ENCODE peak calls at places on chromosomes 1 and 21, in six cellular contexts. A is ovary, D is suprapubic skin, J is transverse colon, Z is sigmoid colon, N is stomach. I is an unnamed sample.

GRCh38 chr1:9842073-9842711 is 18.4 kb upstream of the CLSTN1 start:
- DNase-seq in A (no peak), D (peak), J (no peak), Z (no peak), N (no peak), I (no peak)

GRCh38 chr1:210085359-210085758 is 147.2 kb upstream of the SERTAD4 start:
- DNase-seq in A (no peak), D (no peak), J (no peak), Z (no peak), N (no peak), I (no peak)

GRCh38 chr21:35316933-35317332 is 267.8 kb upstream of the RUNX1 start:
- DNase-seq in A (no peak), D (no peak), J (no peak), Z (no peak), N (no peak), I (no peak)

GRCh38 chr1:229718177-229718576 is 92.1 kb downstream of the URB2 start:
- DNase-seq in A (no peak), D (no peak), J (no peak), Z (no peak), N (no peak), I (no peak)

GRCh38 chr1:53306168-53306567 is 21.7 kb downstream of the LRP8 start:
- DNase-seq in A (no peak), D (no peak), J (no peak), Z (no peak), N (no peak), I (no peak)

GRCh38 chr1:194730304-194730703 is 1543.9 kb upstream of the B3GALT2 start:
- DNase-seq in A (no peak), D (no peak), J (no peak), Z (no peak), N (no peak), I (no peak)

GRCh38 chr1:154730251-154730650 is 122.3 kb upstream of the ADAR start:
- DNase-seq in A (no peak), D (no peak), J (no peak), Z (no peak), N (no peak), I (no peak)

GRCh38 chr1:60228253-60228594 is 154.7 kb upstream of the C1orf87 start:
- DNase-seq in A (no peak), D (no peak), J (no peak), Z (no peak), N (no peak), I (no peak)

GRCh38 chr1:218499021-218499691 is 154.0 kb downstream of the TGFB2 start:
- DNase-seq in A (no peak), D (no peak), J (no peak), Z (no peak), N (no peak), I (no peak)

GRCh38 chr21:38264581-38264980 is 7.8 kb downstream of the KCNJ15 start:
- DNase-seq in A (no peak), D (no peak), J (no peak), Z (no peak), N (no peak), I (no peak)

GRCh38 chr1:246566808-246567154 is 525 bp downstream of the CNST start:
- DNase-seq in A (no peak), D (no peak), J (no peak), Z (no peak), N (no peak), I (no peak)

DNA sequence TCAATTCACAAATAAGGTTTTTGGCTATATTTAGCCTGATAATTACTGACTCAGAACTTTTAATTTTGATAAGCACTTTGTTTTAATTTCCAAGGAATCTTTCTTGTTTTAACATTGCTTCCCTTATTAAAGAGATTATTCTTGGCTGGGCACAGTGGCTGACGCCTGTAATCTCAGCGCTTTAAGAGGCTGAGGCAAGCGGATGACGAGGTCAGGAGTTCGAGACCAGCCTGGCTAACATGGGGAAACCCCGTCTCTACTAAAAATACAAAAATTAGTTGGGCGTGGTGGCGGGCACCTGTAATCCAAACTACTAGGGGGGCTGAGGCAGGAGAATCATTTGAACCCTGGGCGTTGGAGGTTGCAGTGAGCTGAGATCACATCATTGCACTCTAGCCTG is 13.8 kb downstream of the ALG14 start:
- DNase-seq in A (no peak), D (no peak), J (no peak), Z (no peak), N (no peak), I (no peak)
- TF ChIP-seq EP300 in A (no peak), D (no peak), J (no peak), Z (no peak), N (no peak), I (no peak)

DNA sequence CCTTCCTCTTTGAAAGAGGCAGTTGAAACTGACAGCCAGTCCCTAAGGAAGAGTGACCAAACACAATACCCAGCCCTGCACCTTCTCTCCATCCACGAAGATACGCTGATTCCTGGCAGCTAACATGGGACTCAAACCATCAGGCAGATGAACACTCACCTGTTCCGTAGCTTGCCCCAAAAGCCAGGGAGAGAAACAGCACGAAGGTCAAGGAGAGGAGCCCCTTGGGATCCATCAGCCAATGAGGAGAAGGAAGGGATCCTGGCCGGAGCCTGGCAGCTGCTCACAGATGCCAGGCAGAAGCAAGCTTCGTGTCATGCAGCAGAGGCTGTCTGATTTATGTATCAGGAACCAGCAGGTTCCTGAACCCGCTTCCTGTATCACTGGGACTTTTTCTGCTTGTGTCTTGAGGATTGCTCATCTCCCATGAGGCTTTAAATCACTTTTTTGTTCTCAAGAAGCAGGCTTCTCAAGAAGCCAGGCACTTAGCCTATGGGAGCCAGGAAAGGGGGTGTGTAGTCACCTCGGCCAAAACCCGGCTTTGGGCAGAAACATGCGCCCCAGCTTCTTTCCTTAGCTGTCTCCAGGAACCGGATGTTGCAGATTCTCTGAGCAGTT is at the start of gene SLAMF1:
- DNase-seq in A (no peak), D (no peak), J (peak), Z (no peak), N (no peak), I (no peak)
- H3K27ac ChIP-seq in A (no peak), D (no peak), J (peak), Z (no peak), N (peak), I (peak)

GRCh38 chr1:199698222-199698621 is 329.3 kb upstream of the NR5A2 start:
- DNase-seq in A (no peak), D (no peak), J (no peak), Z (no peak), N (no peak), I (no peak)

GRCh38 chr1:199704231-199704630 is 323.3 kb upstream of the NR5A2 start:
- DNase-seq in A (no peak), D (no peak), J (no peak), Z (no peak), N (no peak), I (no peak)

GRCh38 chr1:199700551-199700950 is 327.0 kb upstream of the NR5A2 start:
- DNase-seq in A (no peak), D (no peak), J (no peak), Z (no peak), N (no peak), I (no peak)

GRCh38 chr1:199705825-199706224 is 321.7 kb upstream of the NR5A2 start:
- DNase-seq in A (no peak), D (no peak), J (no peak), Z (no peak), N (no peak), I (no peak)

DNA sequence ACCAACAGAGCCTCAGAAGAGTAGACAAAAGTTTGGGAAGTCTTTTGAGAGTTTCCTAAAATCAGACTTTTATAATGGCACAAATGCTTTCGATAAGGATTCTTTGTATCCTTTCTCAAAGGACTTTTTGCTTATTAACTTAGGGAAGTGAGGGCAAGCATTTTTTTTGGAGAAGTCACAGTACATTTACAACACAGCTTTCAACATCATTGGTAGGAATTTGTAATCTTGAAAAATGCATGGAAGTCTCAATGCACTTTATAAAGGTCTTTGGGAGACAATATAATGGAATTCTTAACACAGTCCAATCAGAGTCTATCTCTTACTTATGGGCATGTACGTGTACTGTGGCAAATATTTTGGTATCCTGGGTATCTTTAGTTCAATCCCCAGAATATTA is 325.8 kb upstream of the NR5A2 start:
- DNase-seq in A (no peak), D (no peak), J (no peak), Z (no peak), N (no peak), I (no peak)
- TF ChIP-seq EP300 in A (no peak), D (no peak), J (no peak), Z (no peak), N (no peak), I (no peak)

DNA sequence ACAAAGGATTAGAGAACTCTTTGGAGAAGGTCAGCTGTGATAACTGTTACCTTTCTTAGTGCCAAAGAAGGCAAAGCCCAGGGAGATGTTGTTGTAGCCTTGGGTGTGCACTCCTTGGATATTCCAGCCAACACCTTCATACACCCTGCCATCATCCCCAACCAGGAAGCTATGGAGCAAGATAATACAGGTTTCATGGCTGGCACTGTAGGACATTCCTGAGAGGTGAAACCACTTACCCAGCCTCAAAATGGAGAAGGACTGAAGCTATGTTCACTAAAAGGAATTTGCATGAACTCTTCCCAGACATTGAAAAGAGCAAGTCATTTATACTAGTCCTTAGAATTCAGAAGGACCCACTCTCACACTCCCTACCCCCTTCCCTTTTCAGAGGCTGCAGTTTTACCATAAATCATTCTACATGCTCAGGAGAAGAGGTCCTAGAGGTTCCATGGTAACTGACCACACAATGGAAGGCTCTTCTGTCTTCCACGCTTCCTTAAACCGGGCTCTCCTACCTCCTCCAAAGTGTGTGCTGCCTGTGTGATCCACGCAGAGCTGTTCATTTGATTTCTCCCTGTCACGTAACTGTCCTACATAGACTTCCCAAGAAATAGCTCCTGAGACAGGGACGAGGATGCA is 5.5 kb downstream of the PGLYRP4 start:
- DNase-seq in A (no peak), D (no peak), J (no peak), Z (no peak), N (no peak), I (no peak)
- H3K27ac ChIP-seq in A (no peak), D (peak), J (no peak), Z (no peak), N (no peak), I (no peak)

DNA sequence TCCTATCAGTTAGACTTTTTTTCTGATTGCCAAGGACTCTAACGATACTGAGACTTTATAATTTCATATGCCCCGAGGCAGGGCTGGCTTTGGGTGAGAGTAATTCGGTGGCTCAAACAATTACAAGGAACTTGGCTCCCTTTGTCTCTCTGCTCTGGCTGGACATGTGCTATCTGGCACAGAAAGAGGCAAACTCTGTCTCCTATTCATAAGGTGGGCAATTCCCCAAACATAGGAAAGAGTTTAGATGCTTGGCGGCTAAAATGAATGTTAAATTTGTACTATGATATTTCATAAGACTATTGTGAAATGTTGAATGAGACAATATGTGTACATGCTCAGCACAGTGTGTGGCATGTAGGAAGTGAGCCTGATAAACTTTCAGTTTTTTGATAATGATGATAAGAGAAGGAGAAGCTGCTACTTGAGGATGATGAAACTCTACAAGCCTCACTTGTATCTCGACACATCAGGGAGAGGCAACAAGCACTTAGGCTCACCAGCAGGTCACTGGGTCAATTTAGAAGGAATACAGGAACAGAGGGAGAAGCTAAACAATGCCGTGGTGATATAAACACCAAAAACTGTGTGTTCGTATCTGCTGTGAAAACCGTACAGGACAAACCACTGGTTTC is 12.6 kb upstream of the NTPCR start:
- DNase-seq in A (no peak), D (no peak), J (no peak), Z (no peak), N (no peak), I (no peak)
- TF ChIP-seq EP300 in A (no peak), D (no peak), J (no peak), Z (no peak), N (no peak), I (no peak)

DNA sequence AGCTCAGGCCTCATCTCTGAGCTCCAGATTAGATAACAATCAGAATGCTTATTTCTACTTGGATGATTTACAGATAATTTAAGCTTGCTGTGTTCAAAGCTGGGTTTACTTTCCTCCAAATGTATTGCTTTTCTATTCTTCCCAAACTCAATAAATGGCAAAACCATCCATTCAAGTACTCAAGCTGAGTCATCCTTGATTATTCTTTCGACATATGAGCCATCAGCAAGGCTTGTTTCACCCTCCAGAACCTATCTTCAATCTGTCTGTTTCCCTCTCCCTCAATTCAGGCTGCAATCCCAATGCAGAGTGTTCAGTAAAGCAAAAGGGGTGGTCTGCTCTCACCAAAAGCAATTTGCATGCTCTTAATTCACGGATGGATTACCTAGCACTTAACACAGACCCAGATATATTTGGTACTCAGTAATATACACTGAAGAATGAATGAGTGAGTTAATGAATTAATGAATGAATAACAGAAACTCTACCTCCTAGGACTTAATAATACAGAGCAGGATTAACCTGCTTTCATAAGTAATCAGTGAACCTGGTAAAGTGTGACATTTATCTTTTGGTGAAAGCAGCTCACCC is 41.8 kb downstream of the DDR2 start:
- DNase-seq in A (no peak), D (no peak), J (no peak), Z (no peak), N (no peak), I (no peak)
- H3K27ac ChIP-seq in A (no peak), D (peak), J (peak), Z (peak), N (no peak), I (no peak)

GRCh38 chr1:32652244-32652962 is 1.4 kb downstream of the RBBP4 start:
- DNase-seq in A (no peak), D (no peak), J (no peak), Z (no peak), N (no peak), I (no peak)

GRCh38 chr1:32651461-32652073 is 559 bp downstream of the RBBP4 start:
- DNase-seq in A (no peak), D (no peak), J (no peak), Z (no peak), N (no peak), I (no peak)

GRCh38 chr1:32650752-32651460 is at the start of gene RBBP4:
- DNase-seq in A (peak), D (peak), J (peak), Z (peak), N (peak), I (peak)

GRCh38 chr1:32647308-32648134 is 2.8 kb downstream of the ZBTB8OS start:
- DNase-seq in A (no peak), D (no peak), J (no peak), Z (no peak), N (no peak), I (no peak)

GRCh38 chr1:32650157-32650751 is at the start of gene ZBTB8OS:
- DNase-seq in A (peak), D (peak), J (peak), Z (peak), N (peak), I (peak)
- TF ChIP-seq EP300 in A (no peak), D (no peak), J (no peak), Z (no peak), N (no peak), I (peak)

DNA sequence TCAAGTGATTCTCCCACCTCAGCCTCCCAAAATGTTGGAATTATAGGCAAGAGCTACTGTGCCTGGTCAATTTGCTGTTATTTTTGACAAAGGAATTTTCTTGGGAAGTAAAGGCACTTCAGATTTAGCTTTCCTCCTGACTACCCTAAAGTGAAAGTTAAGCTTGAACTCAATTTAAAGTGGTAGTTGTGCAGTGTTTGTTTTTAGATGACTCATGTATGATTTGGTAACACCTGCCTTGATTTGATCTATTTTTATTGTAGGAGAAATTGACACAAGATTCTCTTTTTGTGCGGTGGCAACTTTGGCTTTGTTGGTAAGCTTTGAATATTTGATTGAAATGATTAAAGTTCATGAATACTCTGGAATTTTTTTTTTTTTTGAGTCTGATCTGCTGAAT is 5.0 kb downstream of the RABGGTB start:
- DNase-seq in A (no peak), D (no peak), J (no peak), Z (no peak), N (no peak), I (no peak)
- H3K27ac ChIP-seq in A (no peak), D (no peak), J (peak), Z (no peak), N (peak), I (peak)

GRCh38 chr1:21491483-21492170 is 17.6 kb upstream of the ALPL start:
- DNase-seq in A (no peak), D (no peak), J (no peak), Z (no peak), N (no peak), I (no peak)
- TF ChIP-seq EP300 in A (no peak), D (no peak), J (no peak), Z (no peak), N (no peak), I (no peak)